ENCODE peak calls at places on chromosome 2, in seven cellular contexts. One of them, this sample, is unnamed.

GRCh38 chr2:160209457-160209856 is 9.4 kb upstream of the ITGB6 start:
- DNase-seq in coronary artery: no peak
- DNase-seq in BJ: peak; percentile 85
- DNase-seq in heart left ventricle: no peak
- DNase-seq in K562: no peak
- DNase-seq in heart right ventricle: no peak
- DNase-seq in NB4: no peak
- DNase-seq in this sample: peak; percentile 98

GRCh38 chr2:230582851-230583283 is 129.8 kb upstream of the CAB39 start:
- DNase-seq in BJ: no peak
- DNase-seq in heart right ventricle: no peak
- DNase-seq in NB4: no peak
- DNase-seq in K562: no peak
- DNase-seq in heart left ventricle: no peak
- DNase-seq in coronary artery: no peak
- DNase-seq in this sample: no peak

GRCh38 chr2:173300458-173300857 is 54.2 kb upstream of the CDCA7 start:
- DNase-seq in heart right ventricle: no peak
- DNase-seq in BJ: no peak
- DNase-seq in coronary artery: no peak
- DNase-seq in heart left ventricle: no peak
- DNase-seq in K562: peak; percentile 30
- DNase-seq in NB4: no peak
- DNase-seq in this sample: no peak

GRCh38 chr2:222307978-222308479 is 9.2 kb upstream of the PAX3 start:
- DNase-seq in NB4: no peak
- DNase-seq in coronary artery: no peak
- DNase-seq in K562: no peak
- DNase-seq in heart right ventricle: no peak
- DNase-seq in heart left ventricle: no peak
- DNase-seq in BJ: no peak
- DNase-seq in this sample: no peak

GRCh38 chr2:198371329-198371728 is 566.9 kb downstream of the PLCL1 start:
- DNase-seq in coronary artery: no peak
- DNase-seq in NB4: no peak
- DNase-seq in BJ: no peak
- DNase-seq in heart left ventricle: no peak
- DNase-seq in K562: no peak
- DNase-seq in heart right ventricle: no peak
- DNase-seq in this sample: no peak

GRCh38 chr2:102801098-102801718 is 39.4 kb downstream of the TMEM182 start:
- DNase-seq in BJ: no peak
- DNase-seq in heart left ventricle: no peak
- DNase-seq in coronary artery: no peak
- DNase-seq in K562: peak; percentile 25
- DNase-seq in NB4: peak; percentile 47
- DNase-seq in heart right ventricle: peak; percentile 72
- DNase-seq in this sample: no peak

GRCh38 chr2:179096090-179096489 is 46.2 kb upstream of the CCDC141 start:
- DNase-seq in coronary artery: no peak
- DNase-seq in heart left ventricle: no peak
- DNase-seq in heart right ventricle: no peak
- DNase-seq in K562: no peak
- DNase-seq in BJ: no peak
- DNase-seq in NB4: no peak
- DNase-seq in this sample: no peak

GRCh38 chr2:41647468-41648042 is 400.3 kb upstream of the PKDCC start:
- DNase-seq in K562: no peak
- DNase-seq in coronary artery: no peak
- DNase-seq in heart right ventricle: no peak
- DNase-seq in BJ: no peak
- DNase-seq in heart left ventricle: no peak
- DNase-seq in NB4: no peak
- DNase-seq in this sample: no peak

GRCh38 chr2:187985923-187986322 is 305.8 kb upstream of the GULP1 start:
- DNase-seq in heart right ventricle: no peak
- DNase-seq in K562: no peak
- DNase-seq in heart left ventricle: no peak
- DNase-seq in BJ: no peak
- DNase-seq in coronary artery: no peak
- DNase-seq in NB4: no peak
- DNase-seq in this sample: no peak

GRCh38 chr2:187986392-187987105 is 305.1 kb upstream of the GULP1 start:
- DNase-seq in NB4: no peak
- DNase-seq in coronary artery: no peak
- DNase-seq in K562: no peak
- DNase-seq in heart left ventricle: no peak
- DNase-seq in BJ: no peak
- DNase-seq in heart right ventricle: no peak
- DNase-seq in this sample: no peak

GRCh38 chr2:187978341-187978740 is 313.3 kb upstream of the GULP1 start:
- DNase-seq in K562: no peak
- DNase-seq in BJ: no peak
- DNase-seq in coronary artery: no peak
- DNase-seq in NB4: no peak
- DNase-seq in heart left ventricle: no peak
- DNase-seq in heart right ventricle: no peak
- DNase-seq in this sample: no peak

GRCh38 chr2:187985195-187985594 is 306.5 kb upstream of the GULP1 start:
- DNase-seq in heart right ventricle: no peak
- DNase-seq in coronary artery: no peak
- DNase-seq in BJ: no peak
- DNase-seq in K562: no peak
- DNase-seq in heart left ventricle: no peak
- DNase-seq in NB4: no peak
- DNase-seq in this sample: no peak

DNA sequence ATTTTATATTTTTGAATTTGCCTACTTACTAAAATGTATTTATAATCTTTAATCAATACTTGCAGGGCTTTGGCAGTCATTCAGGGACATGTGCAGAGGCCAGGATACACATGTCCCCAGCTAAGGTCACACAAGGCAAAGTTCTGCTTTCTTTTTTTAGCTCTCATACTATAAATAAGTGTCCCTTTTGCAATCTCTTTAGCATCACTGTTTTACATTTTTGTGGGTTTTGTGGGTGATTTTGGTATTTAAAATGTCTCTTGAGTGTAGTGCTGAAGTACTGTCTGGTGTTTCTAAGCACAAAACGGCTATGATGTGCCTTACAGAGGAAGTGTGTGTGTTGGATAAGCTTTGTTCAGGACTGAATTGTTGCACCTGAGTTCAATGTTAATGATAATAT is 309.0 kb upstream of the GULP1 start:
- DNase-seq in coronary artery: no peak
- DNase-seq in K562: no peak
- DNase-seq in heart right ventricle: peak; percentile 25
- DNase-seq in NB4: peak; percentile 88
- DNase-seq in heart left ventricle: no peak
- DNase-seq in BJ: peak; percentile 84
- DNase-seq in this sample: peak; percentile 78
- H3K4me3 ChIP-seq in coronary artery: no peak overlapping the region
- H3K4me3 ChIP-seq in K562: no peak overlapping the region
- H3K4me3 ChIP-seq in heart right ventricle: no peak overlapping the region
- H3K4me3 ChIP-seq in NB4: no peak overlapping the region
- H3K4me3 ChIP-seq in heart left ventricle: no peak overlapping the region
- H3K4me3 ChIP-seq in BJ: no peak overlapping the region
- H3K4me3 ChIP-seq in this sample: no peak overlapping the region

GRCh38 chr2:11743531-11743815 is 3.0 kb upstream of the LPIN1 start:
- DNase-seq in heart right ventricle: no peak
- DNase-seq in K562: no peak
- DNase-seq in NB4: no peak
- DNase-seq in coronary artery: no peak
- DNase-seq in heart left ventricle: no peak
- DNase-seq in BJ: no peak
- DNase-seq in this sample: no peak

GRCh38 chr2:11743846-11744553 is 2.4 kb upstream of the LPIN1 start:
- DNase-seq in heart right ventricle: peak; percentile 95
- DNase-seq in K562: peak; percentile 98
- DNase-seq in heart left ventricle: peak; percentile 94
- DNase-seq in coronary artery: peak; percentile 97
- DNase-seq in BJ: peak; percentile 97
- DNase-seq in NB4: peak; percentile 98
- DNase-seq in this sample: peak; percentile 98

GRCh38 chr2:11742317-11742701 is 4.1 kb upstream of the LPIN1 start:
- DNase-seq in K562: peak; percentile 40
- DNase-seq in heart right ventricle: no peak
- DNase-seq in NB4: no peak
- DNase-seq in heart left ventricle: no peak
- DNase-seq in BJ: no peak
- DNase-seq in coronary artery: no peak
- DNase-seq in this sample: no peak

GRCh38 chr2:11742702-11743530 is 3.5 kb upstream of the LPIN1 start:
- DNase-seq in heart right ventricle: no peak
- DNase-seq in heart left ventricle: no peak
- DNase-seq in NB4: no peak
- DNase-seq in BJ: no peak
- DNase-seq in coronary artery: no peak
- DNase-seq in K562: peak; percentile 33
- DNase-seq in this sample: no peak

DNA sequence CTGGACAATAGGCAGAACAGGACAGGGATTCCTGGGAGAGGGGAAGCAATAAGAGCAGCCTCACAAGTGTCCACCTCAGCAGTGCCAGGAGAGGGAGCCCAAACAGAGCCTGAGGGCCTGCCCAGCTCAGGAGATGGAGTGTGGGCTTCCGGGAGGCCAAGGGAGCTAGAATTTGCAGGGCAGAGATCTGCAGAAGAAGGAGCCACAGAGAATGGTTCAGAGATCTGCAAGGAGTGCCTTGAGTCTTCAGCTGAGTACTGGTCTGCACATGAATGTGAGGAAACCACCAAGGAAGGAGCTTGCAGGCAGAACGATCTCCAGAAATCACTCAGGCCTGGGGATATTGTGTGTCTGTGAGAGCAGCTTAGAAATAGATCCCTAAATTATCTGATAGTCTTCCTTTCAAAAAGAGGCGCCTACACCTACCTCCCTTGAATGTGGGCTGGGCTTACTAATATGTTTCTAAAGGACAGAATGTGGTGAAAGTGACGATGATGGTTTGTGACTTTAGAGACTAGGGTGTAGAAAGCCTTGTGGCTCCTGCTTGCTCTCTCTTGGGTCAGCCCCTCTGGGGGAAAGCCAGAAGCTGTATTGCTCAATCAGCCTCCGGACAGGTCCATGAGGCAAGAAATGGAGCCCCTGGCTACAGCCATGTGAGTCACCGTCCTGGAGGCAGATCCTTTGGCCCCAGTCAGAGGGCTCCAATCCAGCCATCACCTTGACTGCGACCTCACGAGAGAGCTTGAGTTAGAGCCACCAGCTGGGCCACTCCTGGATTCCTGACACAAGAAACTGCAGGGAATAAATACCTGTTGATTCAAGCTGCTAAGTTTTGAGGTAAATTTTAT is 7.6 kb upstream of the LPIN1 start:
- DNase-seq in heart left ventricle: peak; percentile 73
- DNase-seq in coronary artery: peak; percentile 82
- DNase-seq in NB4: peak; percentile 84
- DNase-seq in BJ: peak; percentile 62
- DNase-seq in K562: peak; percentile 64
- DNase-seq in heart right ventricle: peak; percentile 56
- DNase-seq in this sample: no peak
- TF ChIP-seq CTCF in heart left ventricle: peak; percentile 23
- TF ChIP-seq CTCF in coronary artery: no peak
- TF ChIP-seq CTCF in NB4: peak; percentile 69
- TF ChIP-seq CTCF in BJ: peak; percentile 67
- TF ChIP-seq CTCF in K562: peak; percentile 78
- TF ChIP-seq CTCF in heart right ventricle: peak; percentile 60
- TF ChIP-seq CTCF in this sample: peak; percentile 88

GRCh38 chr2:43729775-43730174 is 44.1 kb upstream of the DYNC2LI1 start:
- DNase-seq in coronary artery: no peak
- DNase-seq in BJ: no peak
- DNase-seq in K562: no peak
- DNase-seq in NB4: no peak
- DNase-seq in heart right ventricle: no peak
- DNase-seq in heart left ventricle: no peak
- DNase-seq in this sample: no peak
- H3K4me3 ChIP-seq in coronary artery: no peak overlapping the region
- H3K4me3 ChIP-seq in BJ: no peak overlapping the region
- H3K4me3 ChIP-seq in K562: no peak overlapping the region
- H3K4me3 ChIP-seq in NB4: no peak overlapping the region
- H3K4me3 ChIP-seq in heart right ventricle: no peak overlapping the region
- H3K4me3 ChIP-seq in heart left ventricle: no peak overlapping the region
- H3K4me3 ChIP-seq in this sample: no peak overlapping the region

GRCh38 chr2:237577956-237578870 is 11.8 kb downstream of the PRLH start:
- DNase-seq in heart left ventricle: peak; percentile 18
- DNase-seq in NB4: no peak
- DNase-seq in K562: no peak
- DNase-seq in coronary artery: no peak
- DNase-seq in heart right ventricle: no peak
- DNase-seq in BJ: no peak
- DNase-seq in this sample: no peak

GRCh38 chr2:237581326-237581725 is 9.2 kb downstream of the RAB17 start:
- DNase-seq in heart left ventricle: peak; percentile 33
- DNase-seq in NB4: no peak
- DNase-seq in heart right ventricle: no peak
- DNase-seq in coronary artery: no peak
- DNase-seq in BJ: no peak
- DNase-seq in K562: no peak
- DNase-seq in this sample: no peak

GRCh38 chr2:237583385-237584295 is 6.9 kb downstream of the RAB17 start:
- DNase-seq in heart right ventricle: no peak
- DNase-seq in coronary artery: no peak
- DNase-seq in heart left ventricle: peak; percentile 33
- DNase-seq in NB4: no peak
- DNase-seq in K562: no peak
- DNase-seq in BJ: no peak
- DNase-seq in this sample: no peak

GRCh38 chr2:237585590-237586221 is 4.8 kb downstream of the RAB17 start:
- DNase-seq in BJ: no peak
- DNase-seq in K562: no peak
- DNase-seq in NB4: no peak
- DNase-seq in heart right ventricle: no peak
- DNase-seq in coronary artery: no peak
- DNase-seq in heart left ventricle: peak; percentile 37
- DNase-seq in this sample: no peak

DNA sequence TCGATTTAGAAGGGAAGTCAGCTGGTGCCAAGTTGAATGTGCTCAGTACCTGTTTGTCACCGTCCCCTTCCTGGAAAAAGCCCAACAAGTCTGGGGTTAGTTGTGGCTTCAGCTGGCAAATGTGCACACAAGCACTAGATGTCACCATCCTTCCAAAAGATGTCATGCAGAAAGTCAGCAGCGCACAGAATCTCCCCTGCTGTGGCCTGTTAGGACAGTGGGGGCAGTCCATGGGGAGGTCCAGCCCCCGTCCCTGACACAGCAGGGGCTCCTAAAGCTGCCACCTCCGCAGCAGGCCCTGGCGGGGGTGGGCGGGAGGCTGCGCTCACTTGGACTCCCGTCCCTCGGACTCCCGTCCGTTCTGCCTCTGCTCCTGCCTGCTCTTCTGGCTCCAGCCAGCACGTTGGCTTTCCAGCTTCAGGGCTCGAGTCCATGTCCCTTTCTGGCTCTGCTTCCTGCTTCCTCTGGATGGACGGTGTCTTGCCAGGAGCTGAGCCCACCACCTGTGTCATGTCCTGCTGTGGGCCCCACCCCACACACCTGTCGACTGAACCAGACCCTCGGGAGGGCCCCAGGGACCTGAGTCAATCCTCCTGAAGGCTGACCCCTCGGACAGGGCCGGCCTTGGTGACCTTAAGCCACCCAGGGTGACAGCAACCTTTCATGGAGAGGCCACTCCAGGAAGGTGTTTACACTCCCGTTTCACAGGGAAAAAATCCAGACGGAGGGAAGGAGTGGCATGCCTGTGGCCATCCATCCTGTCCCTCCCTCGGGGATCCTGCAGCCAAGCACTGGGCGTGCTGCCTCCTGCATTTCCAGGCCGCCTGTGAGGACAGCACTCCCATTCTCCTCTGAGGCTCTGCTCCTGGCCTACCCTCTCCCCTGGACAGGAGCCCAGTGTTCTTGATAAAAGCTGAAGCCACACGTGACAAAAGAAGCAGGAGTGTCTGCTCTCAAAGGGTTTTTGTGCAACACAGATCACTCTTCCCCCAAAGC is 8.5 kb downstream of the RAB17 start:
- DNase-seq in heart right ventricle: peak; percentile 86
- DNase-seq in heart left ventricle: peak; percentile 83
- DNase-seq in coronary artery: peak; percentile 86
- DNase-seq in K562: peak; percentile 15
- DNase-seq in BJ: no peak
- DNase-seq in NB4: peak; percentile 64
- DNase-seq in this sample: peak; percentile 7
- TF ChIP-seq CTCF in heart right ventricle: peak; percentile 77
- TF ChIP-seq CTCF in heart left ventricle: peak; percentile 33
- TF ChIP-seq CTCF in coronary artery: peak; percentile 28
- TF ChIP-seq CTCF in K562: peak; percentile 26
- TF ChIP-seq CTCF in BJ: peak; percentile 55
- TF ChIP-seq CTCF in NB4: peak; percentile 40
- TF ChIP-seq CTCF in this sample: peak; percentile 51

This sample was measured in AG04449.